ENCODE peak calls at places on chromosomes 7 and 10, in five cellular contexts. B, Y, M, F and U are unnamed samples.

GRCh38 chr7:71867626-71868025 is 544.5 kb downstream of the CALN1 start:
- DNase-seq in B (no peak), F (no peak), M (no peak), Y (no peak), U (no peak)

GRCh38 chr10:117619200-117619599 is 76.7 kb downstream of the EMX2 start:
- DNase-seq in Y (no peak), F (no peak), B (no peak), M (no peak), U (peak)

GRCh38 chr10:26468691-26469090 is 30.6 kb downstream of the APBB1IP start:
- DNase-seq in F (no peak), B (no peak), Y (no peak), M (no peak), U (no peak)

GRCh38 chr7:29926761-29927160 is 62.8 kb downstream of the SCRN1 start:
- DNase-seq in Y (no peak), B (no peak), M (no peak), F (no peak), U (no peak)

GRCh38 chr10:77350711-77351119 is 286.9 kb downstream of the KCNMA1 start:
- DNase-seq in M (no peak), Y (peak), F (peak), B (peak), U (peak)

GRCh38 chr7:130894146-130895005 is 160.4 kb upstream of the KLF14 start:
- DNase-seq in F (peak), Y (no peak), B (no peak), M (no peak), U (peak)

GRCh38 chr10:4704034-4704545 is 121.9 kb upstream of the AKR1E2 start:
- DNase-seq in M (no peak), Y (peak), B (peak), F (peak), U (peak)

GRCh38 chr7:76049295-76049694 is 1.4 kb downstream of the MDH2 start:
- DNase-seq in Y (no peak), B (no peak), F (no peak), M (no peak), U (no peak)

GRCh38 chr7:157625973-157626790 is 289.4 kb downstream of the DNAJB6 start:
- DNase-seq in M (no peak), F (no peak), Y (no peak), B (no peak), U (no peak)

GRCh38 chr7:100823140-100823525 is 4.2 kb downstream of the EPHB4 start:
- DNase-seq in B (no peak), Y (no peak), M (no peak), F (no peak), U (no peak)

GRCh38 chr10:73867871-73868631 is 6.3 kb downstream of the CAMK2G start:
- DNase-seq in M (no peak), F (no peak), Y (no peak), B (no peak), U (no peak)

GRCh38 chr10:1033601-1034000 is 7.9 kb upstream of the IDI2 start:
- DNase-seq in Y (no peak), F (no peak), M (no peak), B (no peak), U (no peak)

GRCh38 chr10:23448802-23449570 is 10.1 kb downstream of the OTUD1 start:
- DNase-seq in Y (no peak), B (no peak), M (peak), F (no peak), U (no peak)

GRCh38 chr10:84352251-84352842 is 24.0 kb downstream of the CCSER2 start:
- DNase-seq in F (peak), Y (no peak), M (no peak), B (no peak), U (peak)

GRCh38 chr7:17016402-17017010 is 134.7 kb upstream of the AGR3 start:
- DNase-seq in B (no peak), F (no peak), M (no peak), Y (no peak), U (no peak)

GRCh38 chr7:66880009-66880554 is 40.9 kb upstream of the TMEM248 start:
- DNase-seq in B (no peak), Y (no peak), M (no peak), F (no peak), U (no peak)

GRCh38 chr7:90736968-90737939 is 141.1 kb downstream of the CDK14 start:
- DNase-seq in F (no peak), M (peak), Y (no peak), B (no peak), U (no peak)

GRCh38 chr7:107785926-107786325 is 17.1 kb downstream of the SLC26A3 start:
- DNase-seq in B (no peak), M (no peak), F (no peak), Y (no peak), U (no peak)

GRCh38 chr7:22545539-22545938 is 45.6 kb upstream of the STEAP1B start:
- DNase-seq in F (no peak), Y (no peak), B (no peak), M (no peak), U (no peak)

GRCh38 chr7:55245271-55245723 is 119.8 kb upstream of the LANCL2 start:
- DNase-seq in M (no peak), B (no peak), F (no peak), Y (peak), U (peak)

GRCh38 chr7:30142710-30143109 is 7.9 kb downstream of the MTURN start:
- DNase-seq in B (no peak), F (peak), Y (peak), M (no peak), U (peak)

GRCh38 chr10:96229568-96230030 is 41.8 kb downstream of the BLNK start:
- DNase-seq in Y (no peak), B (peak), F (peak), M (peak), U (peak)

GRCh38 chr7:158946329-158946728 is 90.0 kb downstream of the DYNC2I1 start:
- DNase-seq in F (no peak), Y (no peak), M (no peak), B (no peak), U (no peak)

GRCh38 chr7:158944950-158945349 is 88.6 kb downstream of the DYNC2I1 start:
- DNase-seq in Y (no peak), M (no peak), B (no peak), F (no peak), U (no peak)

GRCh38 chr7:158944195-158944594 is 87.8 kb downstream of the DYNC2I1 start:
- DNase-seq in F (no peak), Y (no peak), B (no peak), M (no peak), U (no peak)

GRCh38 chr7:158946771-158947170 is 90.4 kb downstream of the DYNC2I1 start:
- DNase-seq in B (no peak), F (no peak), M (no peak), Y (no peak), U (no peak)

GRCh38 chr7:158945514-158945913 is 89.2 kb downstream of the DYNC2I1 start:
- DNase-seq in F (no peak), B (no peak), M (no peak), Y (no peak), U (no peak)
- TF ChIP-seq CTCF in F (no peak), B (no peak), M (no peak), Y (no peak), U (no peak)

GRCh38 chr10:127872871-127873600 is 19.7 kb downstream of the CLRN3 start:
- DNase-seq in Y (no peak), M (no peak), F (no peak), B (no peak), U (peak)
- TF ChIP-seq CTCF in Y (no peak), M (no peak), F (no peak), B (no peak), U (peak)

GRCh38 chr7:142939226-142939910 is at the start of gene LLCFC1:
- DNase-seq in Y (no peak), M (no peak), F (peak), B (no peak), U (no peak)
- TF ChIP-seq CTCF in Y (peak), M (peak), F (peak), B (peak), U (no peak)

GRCh38 chr10:133261726-133262325 is 14.8 kb downstream of the ADAM8 start:
- DNase-seq in F (no peak), Y (no peak), B (no peak), M (no peak), U (peak)

GRCh38 chr10:133262696-133263095 is 14.0 kb downstream of the ADAM8 start:
- DNase-seq in F (no peak), M (no peak), Y (no peak), B (no peak), U (no peak)

GRCh38 chr10:133259603-133259992 is 17.1 kb downstream of the ADAM8 start:
- DNase-seq in F (no peak), Y (no peak), M (no peak), B (no peak), U (no peak)

GRCh38 chr10:133258818-133259602 is 17.7 kb downstream of the ADAM8 start:
- DNase-seq in F (peak), M (no peak), Y (peak), B (peak), U (peak)

DNA sequence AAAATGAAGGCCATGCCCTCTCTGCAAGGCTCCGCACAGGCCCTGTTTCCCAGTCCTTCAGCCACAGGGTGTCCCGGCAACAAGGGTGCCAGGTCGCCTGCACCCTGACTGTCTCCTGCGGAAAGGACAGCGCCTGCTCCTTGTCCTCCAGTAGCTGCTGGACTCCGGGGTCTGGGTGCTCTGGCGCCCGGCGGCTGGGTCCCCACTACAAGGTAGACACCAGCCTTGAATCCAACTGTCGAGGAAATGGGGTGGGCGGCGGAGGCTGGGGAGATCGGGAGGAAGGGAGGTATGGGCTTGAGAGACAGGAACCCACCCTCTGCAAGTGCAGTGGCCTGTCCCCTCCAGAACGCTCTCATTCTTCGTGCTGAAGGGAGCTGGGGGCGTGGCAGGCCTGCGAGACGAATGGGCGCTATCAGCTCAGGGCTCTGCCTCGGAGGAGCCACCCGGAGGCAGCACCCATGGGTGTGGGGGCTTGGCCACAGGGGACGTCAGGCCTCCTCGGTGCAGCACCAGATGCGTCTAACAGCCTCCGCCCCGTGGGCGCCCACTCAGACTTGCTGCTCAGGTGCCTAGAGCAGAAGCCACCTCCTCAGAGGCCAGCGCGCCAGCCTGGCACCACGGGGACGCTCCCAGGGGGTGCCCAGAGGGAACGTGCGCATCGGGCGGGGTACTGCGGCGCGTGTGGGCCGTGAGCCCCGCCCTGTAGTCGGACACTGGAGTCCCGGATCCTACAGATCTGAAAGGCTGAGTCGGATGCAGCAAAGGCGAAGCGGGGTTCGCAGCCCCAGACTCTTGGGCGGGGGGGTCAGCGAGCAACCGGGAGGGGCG is 15.6 kb downstream of the ADAM8 start:
- DNase-seq in B (no peak), M (no peak), Y (no peak), F (no peak), U (peak)
- TF ChIP-seq CTCF in B (no peak), M (no peak), Y (no peak), F (no peak), U (no peak)